ENCODE peak calls at places on chromosomes 2 and 18, in eight cellular contexts. W is fibroblast of lung, T is heart right ventricle, I is tibial artery, A is cardiac muscle cell, P is IMR-90, B is heart left ventricle, J is breast epithelium. L is an unnamed sample. For H3K4me1 and H3K36me3, the result is how much of the 10 kb centered on the place peaks cover.

GRCh38 chr18:76265375-76266225 is 229.4 kb downstream of the ZNF516 start:
- DNase-seq in W (no peak), P (peak), B (no peak), A (peak), J (no peak), T (no peak), I (peak), L (no peak)

GRCh38 chr2:63092847-63093246 is 42.2 kb downstream of the OTX1 start:
- DNase-seq in P (no peak), B (no peak), W (no peak), T (no peak), I (no peak), A (no peak), J (no peak), L (no peak)

GRCh38 chr18:13108330-13108729 is 110.2 kb upstream of the LDLRAD4 start:
- DNase-seq in T (no peak), A (no peak), B (no peak), W (no peak), I (no peak), J (no peak), P (no peak), L (no peak)

GRCh38 chr2:60463249-60463648 is 90.2 kb downstream of the BCL11A start:
- DNase-seq in J (no peak), A (peak), W (peak), B (no peak), T (peak), I (no peak), P (peak), L (no peak)

GRCh38 chr2:62705859-62706720 is 577 bp downstream of the EHBP1 start:
- DNase-seq in T (peak), W (peak), P (peak), I (peak), J (peak), B (peak), A (peak), L (peak)

GRCh38 chr2:29058082-29058481 is 16.2 kb downstream of the PCARE start:
- DNase-seq in W (no peak), B (no peak), P (no peak), A (no peak), J (peak), I (no peak), T (no peak), L (no peak)

GRCh38 chr18:36374262-36374661 is 76.7 kb downstream of the FHOD3 start:
- DNase-seq in B (no peak), W (peak), J (no peak), I (no peak), A (peak), P (no peak), T (no peak), L (no peak)

GRCh38 chr18:50796495-50796894 is 23.3 kb downstream of the MRO start:
- DNase-seq in W (no peak), P (no peak), T (no peak), A (no peak), I (no peak), J (no peak), B (no peak), L (no peak)

GRCh38 chr2:188089896-188090295 is 201.8 kb upstream of the GULP1 start:
- DNase-seq in A (peak), P (peak), J (no peak), T (no peak), B (no peak), W (peak), I (no peak), L (no peak)

GRCh38 chr18:63003899-63004298 is 288.6 kb downstream of the PHLPP1 start:
- DNase-seq in I (no peak), A (no peak), T (no peak), B (no peak), J (no peak), W (no peak), P (no peak), L (no peak)

GRCh38 chr2:203340791-203341487 is 12.7 kb downstream of the ABI2 start:
- DNase-seq in P (peak), B (no peak), T (no peak), W (peak), I (no peak), J (no peak), A (peak), L (peak)

GRCh38 chr2:26072925-26073768 is 39.3 kb downstream of the RAB10 start:
- DNase-seq in B (no peak), A (peak), I (no peak), J (no peak), T (no peak), W (no peak), P (no peak), L (no peak)

GRCh38 chr18:27600245-27600644 is 415.1 kb upstream of the CHST9 start:
- DNase-seq in J (no peak), B (no peak), I (no peak), W (no peak), T (no peak), A (no peak), P (no peak), L (no peak)

GRCh38 chr2:177174456-177174855 is 38.1 kb upstream of the HNRNPA3 start:
- DNase-seq in A (peak), J (no peak), I (no peak), T (no peak), P (no peak), W (no peak), B (no peak), L (no peak)

GRCh38 chr2:219271021-219271420 is 8.1 kb upstream of the DNAJB2 start:
- DNase-seq in W (no peak), P (no peak), A (no peak), T (no peak), B (no peak), J (no peak), I (no peak), L (no peak)

GRCh38 chr2:191929288-191929687 is 82.4 kb upstream of the CAVIN2 start:
- DNase-seq in P (no peak), A (peak), T (no peak), I (no peak), B (no peak), J (no peak), W (no peak), L (no peak)

GRCh38 chr2:132424526-132425121 is 8.0 kb downstream of the GPR39 start:
- DNase-seq in I (no peak), B (no peak), W (peak), P (peak), T (no peak), J (no peak), A (peak), L (no peak)

GRCh38 chr2:7333189-7333588 is 416.0 kb downstream of the RNF144A start:
- DNase-seq in T (no peak), W (no peak), I (no peak), A (no peak), B (no peak), J (no peak), P (no peak), L (no peak)

GRCh38 chr2:170310876-170311502 is 133.0 kb downstream of the MYO3B start:
- DNase-seq in A (no peak), T (no peak), J (no peak), B (no peak), I (no peak), P (no peak), W (no peak), L (no peak)

GRCh38 chr2:234821946-234822470 is 129.8 kb upstream of the SH3BP4 start:
- DNase-seq in I (no peak), T (no peak), A (no peak), W (peak), P (peak), J (no peak), B (no peak), L (no peak)

GRCh38 chr2:44107974-44108373 is 60.7 kb upstream of the PPM1B start:
- DNase-seq in A (peak), J (no peak), I (no peak), T (no peak), W (no peak), B (no peak), P (no peak), L (no peak)

GRCh38 chr2:229445013-229445412 is 173.9 kb upstream of the PID1 start:
- DNase-seq in J (peak), B (peak), I (peak), P (peak), W (peak), A (peak), T (peak), L (no peak)

GRCh38 chr18:36199691-36200295 is 12.5 kb downstream of the MOCOS start:
- DNase-seq in P (no peak), J (no peak), A (no peak), B (no peak), T (no peak), I (no peak), W (no peak), L (no peak)

GRCh38 chr2:857937-858336 is 92.7 kb upstream of the SNTG2 start:
- DNase-seq in J (no peak), I (no peak), B (no peak), W (no peak), P (no peak), T (no peak), A (no peak), L (no peak)

GRCh38 chr18:67509711-67510110 is 6.8 kb downstream of the DSEL start:
- DNase-seq in W (peak), A (peak), B (no peak), P (peak), J (no peak), I (no peak), T (no peak), L (no peak)

GRCh38 chr2:18671363-18671762 is 82.0 kb upstream of the NT5C1B start:
- DNase-seq in J (no peak), B (no peak), I (no peak), T (no peak), P (no peak), A (no peak), W (no peak), L (no peak)

GRCh38 chr18:5309888-5310470 is 14.5 kb upstream of the ZBTB14 start:
- DNase-seq in W (no peak), I (no peak), P (no peak), B (no peak), T (no peak), A (no peak), J (no peak), L (no peak)

GRCh38 chr2:85409719-85410583 is at the start of gene CAPG:
- DNase-seq in P (no peak), W (peak), B (peak), I (peak), J (peak), T (no peak), A (no peak), L (no peak)

GRCh38 chr18:59763541-59764136 is 66.4 kb upstream of the CCBE1 start:
- DNase-seq in W (no peak), A (no peak), T (no peak), I (no peak), J (no peak), B (no peak), P (peak), L (no peak)

GRCh38 chr18:45110577-45111506 is 430.2 kb downstream of the SETBP1 start:
- DNase-seq in A (peak), B (peak), W (peak), I (peak), J (no peak), T (peak), P (no peak), L (no peak)

GRCh38 chr2:109217362-109218086 is 88.5 kb downstream of the SH3RF3 start:
- DNase-seq in A (peak), I (no peak), B (no peak), J (no peak), T (no peak), W (peak), P (peak), L (no peak)

GRCh38 chr2:109216332-109216731 is 87.3 kb downstream of the SH3RF3 start:
- DNase-seq in I (no peak), T (no peak), J (no peak), A (no peak), B (no peak), P (no peak), W (no peak), L (no peak)

GRCh38 chr2:109215866-109216265 is 86.9 kb downstream of the SH3RF3 start:
- DNase-seq in P (no peak), B (no peak), W (no peak), T (no peak), J (no peak), A (no peak), I (no peak), L (no peak)

GRCh38 chr2:109218792-109219126 is 89.8 kb downstream of the SH3RF3 start:
- DNase-seq in T (no peak), A (no peak), B (no peak), W (no peak), I (no peak), J (no peak), P (no peak), L (no peak)

GRCh38 chr2:109218087-109218791 is 89.2 kb downstream of the SH3RF3 start:
- DNase-seq in A (peak), T (no peak), I (no peak), B (no peak), J (no peak), P (peak), W (peak), L (no peak)
- H3K4me1 ChIP-seq in A (under half), T (under half), I (half or more), B (under half), J (under half), P (under half), W (under half), L (under half)

GRCh38 chr2:239300242-239300641 is 100.6 kb downstream of the HDAC4 start:
- DNase-seq in W (no peak), J (peak), P (no peak), B (no peak), A (no peak), T (no peak), I (peak), L (no peak)
- H3K36me3 ChIP-seq in W (under half), J (under half), P (under half), B (under half), A (under half), T (under half), I (under half), L (under half)

GRCh38 chr2:101306410-101306809 is 2.1 kb downstream of the RNF149 start:
- DNase-seq in I (no peak), B (no peak), W (no peak), J (no peak), A (no peak), T (no peak), P (no peak), L (no peak)
- H3K4me1 ChIP-seq in I (half or more), B (under half), W (under half), J (under half), A (under half), T (under half), P (under half), L (under half)

DNA sequence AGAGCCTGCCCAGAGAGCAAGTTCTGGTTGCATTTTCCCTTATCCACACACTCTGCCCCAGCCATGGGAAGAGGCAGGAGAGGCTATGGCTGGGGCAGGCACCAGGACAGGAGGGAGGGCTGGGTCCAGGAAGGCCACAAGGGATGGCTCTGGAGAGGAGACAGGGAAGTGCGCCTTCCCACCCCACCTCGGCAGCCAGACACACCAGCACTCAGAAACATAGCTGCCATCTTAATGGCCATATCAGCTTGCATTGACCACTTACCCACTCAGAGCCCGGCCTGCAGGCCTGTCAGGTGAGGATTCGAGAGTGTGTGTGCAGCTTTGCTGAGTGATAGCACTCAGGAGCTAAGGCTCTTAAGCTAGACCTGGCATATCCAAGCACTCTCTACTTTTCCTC is 148.1 kb downstream of the TNS1 start:
- DNase-seq in A (no peak), J (no peak), T (no peak), B (no peak), W (no peak), P (no peak), I (no peak), L (no peak)
- H3K36me3 ChIP-seq in A (under half), J (under half), T (half or more), B (half or more), W (under half), P (under half), I (half or more), L (under half)

GRCh38 chr2:231332388-231332787 is 63.1 kb upstream of the B3GNT7 start:
- DNase-seq in P (no peak), T (no peak), W (peak), I (no peak), B (no peak), J (no peak), A (no peak), L (no peak)
- H3K4me1 ChIP-seq in P (under half), T (under half), W (under half), I (under half), B (under half), J (under half), A (under half), L (under half)

DNA sequence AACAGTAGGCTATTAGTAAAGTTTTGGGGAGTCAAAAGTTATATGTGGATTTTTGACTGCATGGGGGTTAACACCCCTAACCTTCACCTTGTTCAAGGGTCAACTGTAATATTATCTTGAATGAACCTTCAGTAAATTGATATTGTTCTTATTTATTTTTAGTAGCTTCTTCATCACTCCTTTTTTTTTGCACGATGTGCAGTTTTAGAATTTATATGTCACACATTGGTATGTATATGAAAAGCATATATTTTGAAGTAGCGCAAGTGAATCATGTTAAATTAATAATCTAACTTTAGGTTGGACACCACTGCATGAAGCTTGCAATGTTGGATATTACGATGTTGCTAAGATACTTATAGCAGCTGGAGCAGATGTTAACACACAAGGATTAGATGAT is 79.9 kb downstream of the ANKRD12 start:
- DNase-seq in W (no peak), I (no peak), J (no peak), T (no peak), A (no peak), B (no peak), P (no peak), L (no peak)
- H3K36me3 ChIP-seq in W (under half), I (under half), J (under half), T (half or more), A (under half), B (half or more), P (under half), L (under half)

L was measured in iPS DF 6.9.